ENCODE peak calls at places on chromosomes 5 and 9, in six cellular contexts. One of them, this sample, is unnamed.

GRCh38 chr5:115333164-115333563 is 36.7 kb upstream of the CCDC112 start:
- DNase-seq in RWPE1: no peak
- DNase-seq in WTC11: no peak
- DNase-seq in T-helper 9 cell: no peak
- DNase-seq in NCI-H1105 treated with DMSO at 0.1 percent for 48 hours: no peak
- DNase-seq in AG08396: no peak
- DNase-seq in this sample: no peak

GRCh38 chr5:176497852-176498251 is 39.4 kb downstream of the RNF44 start:
- DNase-seq in RWPE1: peak
- DNase-seq in WTC11: no peak
- DNase-seq in T-helper 9 cell: no peak
- DNase-seq in NCI-H1105 treated with DMSO at 0.1 percent for 48 hours: no peak
- DNase-seq in AG08396: no peak
- DNase-seq in this sample: no peak

GRCh38 chr5:16234598-16234997 is 55.0 kb upstream of the MARCHF11 start:
- DNase-seq in RWPE1: no peak
- DNase-seq in WTC11: no peak
- DNase-seq in T-helper 9 cell: no peak
- DNase-seq in NCI-H1105 treated with DMSO at 0.1 percent for 48 hours: no peak
- DNase-seq in AG08396: no peak
- DNase-seq in this sample: no peak

GRCh38 chr9:133379153-133380086 is 3.3 kb downstream of the STKLD1 start:
- DNase-seq in RWPE1: no peak
- DNase-seq in WTC11: no peak
- DNase-seq in T-helper 9 cell: no peak
- DNase-seq in NCI-H1105 treated with DMSO at 0.1 percent for 48 hours: no peak
- DNase-seq in AG08396: no peak
- DNase-seq in this sample: no peak

GRCh38 chr9:95605826-95606555 is 89.2 kb upstream of the PTCH1 start:
- DNase-seq in RWPE1: no peak
- DNase-seq in WTC11: no peak
- DNase-seq in T-helper 9 cell: no peak
- DNase-seq in NCI-H1105 treated with DMSO at 0.1 percent for 48 hours: peak
- DNase-seq in AG08396: no peak
- DNase-seq in this sample: no peak

GRCh38 chr5:166111021-166111420 is 2180.4 kb upstream of the WWC1 start:
- DNase-seq in RWPE1: no peak
- DNase-seq in WTC11: no peak
- DNase-seq in T-helper 9 cell: no peak
- DNase-seq in NCI-H1105 treated with DMSO at 0.1 percent for 48 hours: no peak
- DNase-seq in AG08396: no peak
- DNase-seq in this sample: no peak

GRCh38 chr5:27403248-27403882 is 365.0 kb upstream of the CDH9 start:
- DNase-seq in RWPE1: peak
- DNase-seq in WTC11: no peak
- DNase-seq in T-helper 9 cell: no peak
- DNase-seq in NCI-H1105 treated with DMSO at 0.1 percent for 48 hours: no peak
- DNase-seq in AG08396: no peak
- DNase-seq in this sample: no peak

GRCh38 chr5:123530728-123531127 is 18.8 kb downstream of the CSNK1G3 start:
- DNase-seq in RWPE1: no peak
- DNase-seq in WTC11: no peak
- DNase-seq in T-helper 9 cell: no peak
- DNase-seq in NCI-H1105 treated with DMSO at 0.1 percent for 48 hours: no peak
- DNase-seq in AG08396: no peak
- DNase-seq in this sample: no peak

GRCh38 chr5:75435101-75435500 is 76.3 kb downstream of the CERT1 start:
- DNase-seq in RWPE1: no peak
- DNase-seq in WTC11: no peak
- DNase-seq in T-helper 9 cell: no peak
- DNase-seq in NCI-H1105 treated with DMSO at 0.1 percent for 48 hours: no peak
- DNase-seq in AG08396: no peak
- DNase-seq in this sample: no peak

GRCh38 chr9:68755752-68756151 is 50.7 kb downstream of the PIP5K1B start:
- DNase-seq in RWPE1: no peak
- DNase-seq in WTC11: no peak
- DNase-seq in T-helper 9 cell: no peak
- DNase-seq in NCI-H1105 treated with DMSO at 0.1 percent for 48 hours: no peak
- DNase-seq in AG08396: no peak
- DNase-seq in this sample: no peak

GRCh38 chr5:134252671-134253070 is 26.8 kb upstream of the PPP2CA start:
- DNase-seq in RWPE1: peak
- DNase-seq in WTC11: no peak
- DNase-seq in T-helper 9 cell: no peak
- DNase-seq in NCI-H1105 treated with DMSO at 0.1 percent for 48 hours: no peak
- DNase-seq in AG08396: peak
- DNase-seq in this sample: no peak

GRCh38 chr9:89564257-89564878 is 40.4 kb upstream of the GADD45G start:
- DNase-seq in RWPE1: peak
- DNase-seq in WTC11: peak
- DNase-seq in T-helper 9 cell: no peak
- DNase-seq in NCI-H1105 treated with DMSO at 0.1 percent for 48 hours: no peak
- DNase-seq in AG08396: no peak
- DNase-seq in this sample: peak

GRCh38 chr5:148443998-148444397 is 60.2 kb downstream of the FBXO38 start:
- DNase-seq in RWPE1: peak
- DNase-seq in WTC11: peak
- DNase-seq in T-helper 9 cell: peak
- DNase-seq in NCI-H1105 treated with DMSO at 0.1 percent for 48 hours: peak
- DNase-seq in AG08396: peak
- DNase-seq in this sample: peak

GRCh38 chr9:138069731-138070456 is 192.3 kb downstream of the CACNA1B start:
- DNase-seq in RWPE1: no peak
- DNase-seq in WTC11: no peak
- DNase-seq in T-helper 9 cell: no peak
- DNase-seq in NCI-H1105 treated with DMSO at 0.1 percent for 48 hours: no peak
- DNase-seq in AG08396: no peak
- DNase-seq in this sample: no peak

GRCh38 chr5:45532826-45533624 is 163.2 kb downstream of the HCN1 start:
- DNase-seq in RWPE1: no peak
- DNase-seq in WTC11: no peak
- DNase-seq in T-helper 9 cell: no peak
- DNase-seq in NCI-H1105 treated with DMSO at 0.1 percent for 48 hours: no peak
- DNase-seq in AG08396: no peak
- DNase-seq in this sample: no peak

GRCh38 chr5:173744527-173744926 is 128.1 kb upstream of the BOD1 start:
- DNase-seq in RWPE1: no peak
- DNase-seq in WTC11: no peak
- DNase-seq in T-helper 9 cell: no peak
- DNase-seq in NCI-H1105 treated with DMSO at 0.1 percent for 48 hours: no peak
- DNase-seq in AG08396: no peak
- DNase-seq in this sample: no peak

GRCh38 chr9:79617395-79617794 is 45.6 kb downstream of the TLE4 start:
- DNase-seq in RWPE1: no peak
- DNase-seq in WTC11: no peak
- DNase-seq in T-helper 9 cell: no peak
- DNase-seq in NCI-H1105 treated with DMSO at 0.1 percent for 48 hours: no peak
- DNase-seq in AG08396: no peak
- DNase-seq in this sample: no peak

GRCh38 chr9:132519033-132519432 is 63.4 kb upstream of the BARHL1 start:
- DNase-seq in RWPE1: no peak
- DNase-seq in WTC11: no peak
- DNase-seq in T-helper 9 cell: no peak
- DNase-seq in NCI-H1105 treated with DMSO at 0.1 percent for 48 hours: no peak
- DNase-seq in AG08396: no peak
- DNase-seq in this sample: no peak

GRCh38 chr5:60540855-60541805 is 158.8 kb downstream of the DEPDC1B start:
- DNase-seq in RWPE1: no peak
- DNase-seq in WTC11: no peak
- DNase-seq in T-helper 9 cell: no peak
- DNase-seq in NCI-H1105 treated with DMSO at 0.1 percent for 48 hours: no peak
- DNase-seq in AG08396: peak
- DNase-seq in this sample: no peak

GRCh38 chr5:174510771-174511453 is 213.5 kb upstream of the MSX2 start:
- DNase-seq in RWPE1: no peak
- DNase-seq in WTC11: no peak
- DNase-seq in T-helper 9 cell: no peak
- DNase-seq in NCI-H1105 treated with DMSO at 0.1 percent for 48 hours: no peak
- DNase-seq in AG08396: no peak
- DNase-seq in this sample: no peak

GRCh38 chr5:38807570-38808461 is 38.0 kb upstream of the OSMR start:
- DNase-seq in RWPE1: peak
- DNase-seq in WTC11: no peak
- DNase-seq in T-helper 9 cell: no peak
- DNase-seq in NCI-H1105 treated with DMSO at 0.1 percent for 48 hours: no peak
- DNase-seq in AG08396: no peak
- DNase-seq in this sample: peak

GRCh38 chr5:1100652-1101574 is 10.9 kb downstream of the SLC12A7 start:
- DNase-seq in RWPE1: no peak
- DNase-seq in WTC11: no peak
- DNase-seq in T-helper 9 cell: no peak
- DNase-seq in NCI-H1105 treated with DMSO at 0.1 percent for 48 hours: no peak
- DNase-seq in AG08396: no peak
- DNase-seq in this sample: no peak

GRCh38 chr5:957730-958485 is 50.7 kb upstream of the NKD2 start:
- DNase-seq in RWPE1: no peak
- DNase-seq in WTC11: no peak
- DNase-seq in T-helper 9 cell: no peak
- DNase-seq in NCI-H1105 treated with DMSO at 0.1 percent for 48 hours: no peak
- DNase-seq in AG08396: no peak
- DNase-seq in this sample: no peak

GRCh38 chr9:136694163-136694864 is 7.1 kb upstream of the AGPAT2 start:
- DNase-seq in RWPE1: peak
- DNase-seq in WTC11: peak
- DNase-seq in T-helper 9 cell: no peak
- DNase-seq in NCI-H1105 treated with DMSO at 0.1 percent for 48 hours: no peak
- DNase-seq in AG08396: peak
- DNase-seq in this sample: peak

GRCh38 chr9:129587487-129588262 is 33.2 kb downstream of the C9orf50 start:
- DNase-seq in RWPE1: no peak
- DNase-seq in WTC11: no peak
- DNase-seq in T-helper 9 cell: no peak
- DNase-seq in NCI-H1105 treated with DMSO at 0.1 percent for 48 hours: no peak
- DNase-seq in AG08396: no peak
- DNase-seq in this sample: no peak

GRCh38 chr9:87343816-87344438 is 153.7 kb upstream of the DAPK1 start:
- DNase-seq in RWPE1: peak
- DNase-seq in WTC11: no peak
- DNase-seq in T-helper 9 cell: no peak
- DNase-seq in NCI-H1105 treated with DMSO at 0.1 percent for 48 hours: peak
- DNase-seq in AG08396: no peak
- DNase-seq in this sample: no peak

GRCh38 chr9:128829477-128830251 is at the start of gene SPOUT1:
- DNase-seq in RWPE1: peak
- DNase-seq in WTC11: peak
- DNase-seq in T-helper 9 cell: peak
- DNase-seq in NCI-H1105 treated with DMSO at 0.1 percent for 48 hours: peak
- DNase-seq in AG08396: peak
- DNase-seq in this sample: peak

GRCh38 chr5:37889612-37890317 is 49.9 kb upstream of the GDNF start:
- DNase-seq in RWPE1: peak
- DNase-seq in WTC11: no peak
- DNase-seq in T-helper 9 cell: no peak
- DNase-seq in NCI-H1105 treated with DMSO at 0.1 percent for 48 hours: no peak
- DNase-seq in AG08396: peak
- DNase-seq in this sample: no peak

GRCh38 chr9:71955300-71955915 is 44.0 kb downstream of the C9orf85 start:
- DNase-seq in RWPE1: no peak
- DNase-seq in WTC11: no peak
- DNase-seq in T-helper 9 cell: no peak
- DNase-seq in NCI-H1105 treated with DMSO at 0.1 percent for 48 hours: no peak
- DNase-seq in AG08396: no peak
- DNase-seq in this sample: no peak